ENCODE peak calls at places on chromosomes 13 and 19, in seven cellular contexts. One of them, this sample, is unnamed. For H3K27me3, the result is how much of the 10 kb centered on the place peaks cover.

GRCh38 chr13:38758278-38758677 is 71.4 kb downstream of the FREM2 start:
- DNase-seq in CD8-positive, alpha-beta T cell: no peak
- DNase-seq in aorta: no peak
- DNase-seq in cardiac muscle cell: no peak
- DNase-seq in colonic mucosa: no peak
- DNase-seq in left lung: no peak
- DNase-seq in transverse colon: no peak
- DNase-seq in this sample: no peak

GRCh38 chr13:59464926-59465325 is 698.8 kb downstream of the DIAPH3 start:
- DNase-seq in CD8-positive, alpha-beta T cell: no peak
- DNase-seq in aorta: no peak
- DNase-seq in cardiac muscle cell: no peak
- DNase-seq in colonic mucosa: no peak
- DNase-seq in left lung: no peak
- DNase-seq in transverse colon: no peak
- DNase-seq in this sample: no peak

GRCh38 chr13:50353651-50354415 is 338.6 kb downstream of the KCNRG start:
- DNase-seq in CD8-positive, alpha-beta T cell: no peak
- DNase-seq in aorta: no peak
- DNase-seq in cardiac muscle cell: peak
- DNase-seq in colonic mucosa: no peak
- DNase-seq in left lung: no peak
- DNase-seq in transverse colon: no peak
- DNase-seq in this sample: peak

GRCh38 chr19:23868630-23869029 is 46.1 kb upstream of the ZNF726 start:
- DNase-seq in CD8-positive, alpha-beta T cell: no peak
- DNase-seq in aorta: no peak
- DNase-seq in cardiac muscle cell: no peak
- DNase-seq in colonic mucosa: no peak
- DNase-seq in left lung: no peak
- DNase-seq in transverse colon: no peak
- DNase-seq in this sample: no peak

GRCh38 chr19:4474504-4475136 is 2.5 kb downstream of the HDGFL2 start:
- DNase-seq in CD8-positive, alpha-beta T cell: no peak
- DNase-seq in aorta: no peak
- DNase-seq in cardiac muscle cell: peak
- DNase-seq in colonic mucosa: no peak
- DNase-seq in left lung: no peak
- DNase-seq in transverse colon: no peak
- DNase-seq in this sample: no peak

GRCh38 chr19:4516199-4516938 is 1.9 kb downstream of the PLIN4 start:
- DNase-seq in CD8-positive, alpha-beta T cell: no peak
- DNase-seq in aorta: no peak
- DNase-seq in cardiac muscle cell: no peak
- DNase-seq in colonic mucosa: no peak
- DNase-seq in left lung: no peak
- DNase-seq in transverse colon: no peak
- DNase-seq in this sample: no peak

GRCh38 chr19:38139122-38139521 is 84.9 kb downstream of the DPF1 start:
- DNase-seq in CD8-positive, alpha-beta T cell: no peak
- DNase-seq in aorta: no peak
- DNase-seq in cardiac muscle cell: no peak
- DNase-seq in colonic mucosa: no peak
- DNase-seq in left lung: no peak
- DNase-seq in transverse colon: no peak
- DNase-seq in this sample: no peak

GRCh38 chr19:33397536-33398360 is 24.2 kb downstream of the CEBPG start:
- DNase-seq in CD8-positive, alpha-beta T cell: no peak
- DNase-seq in aorta: peak
- DNase-seq in cardiac muscle cell: no peak
- DNase-seq in colonic mucosa: no peak
- DNase-seq in left lung: peak
- DNase-seq in transverse colon: no peak
- DNase-seq in this sample: no peak

GRCh38 chr19:40407714-40408600 is 5.2 kb downstream of the PRX start:
- DNase-seq in CD8-positive, alpha-beta T cell: no peak
- DNase-seq in aorta: no peak
- DNase-seq in cardiac muscle cell: no peak
- DNase-seq in colonic mucosa: no peak
- DNase-seq in left lung: no peak
- DNase-seq in transverse colon: no peak
- DNase-seq in this sample: no peak

GRCh38 chr19:32287811-32288227 is 57.6 kb upstream of the ZNF507 start:
- DNase-seq in CD8-positive, alpha-beta T cell: no peak
- DNase-seq in aorta: peak
- DNase-seq in cardiac muscle cell: peak
- DNase-seq in colonic mucosa: peak
- DNase-seq in left lung: peak
- DNase-seq in transverse colon: peak
- DNase-seq in this sample: peak

GRCh38 chr19:42316223-42317211 is 3.4 kb downstream of the TMEM145 start:
- DNase-seq in CD8-positive, alpha-beta T cell: no peak
- DNase-seq in aorta: no peak
- DNase-seq in cardiac muscle cell: peak
- DNase-seq in colonic mucosa: no peak
- DNase-seq in left lung: peak
- DNase-seq in transverse colon: peak
- DNase-seq in this sample: no peak

GRCh38 chr13:28159057-28159456 is 20.7 kb downstream of the PAN3 start:
- DNase-seq in CD8-positive, alpha-beta T cell: no peak
- DNase-seq in aorta: no peak
- DNase-seq in cardiac muscle cell: no peak
- DNase-seq in colonic mucosa: no peak
- DNase-seq in left lung: no peak
- DNase-seq in transverse colon: no peak
- DNase-seq in this sample: no peak

GRCh38 chr19:19538767-19539166 is 702 bp downstream of the CILP2 start:
- DNase-seq in CD8-positive, alpha-beta T cell: no peak
- DNase-seq in aorta: no peak
- DNase-seq in cardiac muscle cell: peak
- DNase-seq in colonic mucosa: no peak
- DNase-seq in left lung: no peak
- DNase-seq in transverse colon: no peak
- DNase-seq in this sample: no peak

GRCh38 chr19:54606230-54606629 is 12.8 kb downstream of the LILRA1 start:
- DNase-seq in CD8-positive, alpha-beta T cell: no peak
- DNase-seq in aorta: no peak
- DNase-seq in cardiac muscle cell: no peak
- DNase-seq in colonic mucosa: no peak
- DNase-seq in left lung: no peak
- DNase-seq in transverse colon: no peak
- DNase-seq in this sample: no peak

GRCh38 chr19:46365561-46365960 is 18.7 kb downstream of the PPP5C start:
- DNase-seq in CD8-positive, alpha-beta T cell: no peak
- DNase-seq in aorta: peak
- DNase-seq in cardiac muscle cell: no peak
- DNase-seq in colonic mucosa: no peak
- DNase-seq in left lung: no peak
- DNase-seq in transverse colon: no peak
- DNase-seq in this sample: no peak

GRCh38 chr13:110338441-110339101 is 31.5 kb downstream of the COL4A2 start:
- DNase-seq in CD8-positive, alpha-beta T cell: no peak
- DNase-seq in aorta: no peak
- DNase-seq in cardiac muscle cell: peak
- DNase-seq in colonic mucosa: no peak
- DNase-seq in left lung: no peak
- DNase-seq in transverse colon: peak
- DNase-seq in this sample: no peak

GRCh38 chr19:41226053-41226873 is 7.2 kb downstream of the AXL start:
- DNase-seq in CD8-positive, alpha-beta T cell: peak
- DNase-seq in aorta: peak
- DNase-seq in cardiac muscle cell: peak
- DNase-seq in colonic mucosa: peak
- DNase-seq in left lung: peak
- DNase-seq in transverse colon: peak
- DNase-seq in this sample: peak

GRCh38 chr19:18418725-18419194 is 438 bp upstream of the SSBP4 start:
- DNase-seq in CD8-positive, alpha-beta T cell: no peak
- DNase-seq in aorta: peak
- DNase-seq in cardiac muscle cell: no peak
- DNase-seq in colonic mucosa: peak
- DNase-seq in left lung: no peak
- DNase-seq in transverse colon: peak
- DNase-seq in this sample: no peak

GRCh38 chr19:54230031-54230430 is 7.2 kb upstream of the LILRB3 start:
- DNase-seq in CD8-positive, alpha-beta T cell: no peak
- DNase-seq in aorta: no peak
- DNase-seq in cardiac muscle cell: no peak
- DNase-seq in colonic mucosa: no peak
- DNase-seq in left lung: peak
- DNase-seq in transverse colon: no peak
- DNase-seq in this sample: no peak

GRCh38 chr13:24459234-24459633 is 53.3 kb downstream of the PARP4 start:
- DNase-seq in CD8-positive, alpha-beta T cell: no peak
- DNase-seq in aorta: no peak
- DNase-seq in cardiac muscle cell: peak
- DNase-seq in colonic mucosa: no peak
- DNase-seq in left lung: no peak
- DNase-seq in transverse colon: no peak
- DNase-seq in this sample: peak

GRCh38 chr19:2426661-2427322 is 594 bp downstream of the TIMM13 start:
- DNase-seq in CD8-positive, alpha-beta T cell: peak
- DNase-seq in aorta: no peak
- DNase-seq in cardiac muscle cell: peak
- DNase-seq in colonic mucosa: peak
- DNase-seq in left lung: no peak
- DNase-seq in transverse colon: peak
- DNase-seq in this sample: no peak

GRCh38 chr19:45657520-45658163 is 10.4 kb upstream of the GIPR start:
- DNase-seq in CD8-positive, alpha-beta T cell: no peak
- DNase-seq in aorta: no peak
- DNase-seq in cardiac muscle cell: no peak
- DNase-seq in colonic mucosa: no peak
- DNase-seq in left lung: no peak
- DNase-seq in transverse colon: no peak
- DNase-seq in this sample: no peak

DNA sequence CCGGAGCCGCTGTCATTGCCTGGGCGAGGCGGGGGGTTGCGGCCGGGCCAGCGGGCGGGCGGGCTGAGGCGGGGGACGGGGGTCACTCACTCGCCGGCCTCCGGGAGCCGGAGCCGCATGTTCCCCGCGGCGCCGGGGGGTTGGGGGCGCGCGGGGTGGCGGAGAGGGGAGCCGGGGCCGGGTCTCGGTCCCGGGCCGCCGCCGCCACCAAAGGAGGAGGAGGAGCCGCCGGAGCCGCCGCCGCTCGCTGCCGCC is 149 bp downstream of the MED26 start:
- DNase-seq in CD8-positive, alpha-beta T cell: no peak
- DNase-seq in aorta: no peak
- DNase-seq in cardiac muscle cell: no peak
- DNase-seq in colonic mucosa: no peak
- DNase-seq in left lung: no peak
- DNase-seq in transverse colon: no peak
- DNase-seq in this sample: no peak
- H3K27ac ChIP-seq in CD8-positive, alpha-beta T cell: peak
- H3K27ac ChIP-seq in aorta: no peak
- H3K27ac ChIP-seq in cardiac muscle cell: peak
- H3K27ac ChIP-seq in colonic mucosa: peak
- H3K27ac ChIP-seq in left lung: peak
- H3K27ac ChIP-seq in transverse colon: peak
- H3K27ac ChIP-seq in this sample: no peak

DNA sequence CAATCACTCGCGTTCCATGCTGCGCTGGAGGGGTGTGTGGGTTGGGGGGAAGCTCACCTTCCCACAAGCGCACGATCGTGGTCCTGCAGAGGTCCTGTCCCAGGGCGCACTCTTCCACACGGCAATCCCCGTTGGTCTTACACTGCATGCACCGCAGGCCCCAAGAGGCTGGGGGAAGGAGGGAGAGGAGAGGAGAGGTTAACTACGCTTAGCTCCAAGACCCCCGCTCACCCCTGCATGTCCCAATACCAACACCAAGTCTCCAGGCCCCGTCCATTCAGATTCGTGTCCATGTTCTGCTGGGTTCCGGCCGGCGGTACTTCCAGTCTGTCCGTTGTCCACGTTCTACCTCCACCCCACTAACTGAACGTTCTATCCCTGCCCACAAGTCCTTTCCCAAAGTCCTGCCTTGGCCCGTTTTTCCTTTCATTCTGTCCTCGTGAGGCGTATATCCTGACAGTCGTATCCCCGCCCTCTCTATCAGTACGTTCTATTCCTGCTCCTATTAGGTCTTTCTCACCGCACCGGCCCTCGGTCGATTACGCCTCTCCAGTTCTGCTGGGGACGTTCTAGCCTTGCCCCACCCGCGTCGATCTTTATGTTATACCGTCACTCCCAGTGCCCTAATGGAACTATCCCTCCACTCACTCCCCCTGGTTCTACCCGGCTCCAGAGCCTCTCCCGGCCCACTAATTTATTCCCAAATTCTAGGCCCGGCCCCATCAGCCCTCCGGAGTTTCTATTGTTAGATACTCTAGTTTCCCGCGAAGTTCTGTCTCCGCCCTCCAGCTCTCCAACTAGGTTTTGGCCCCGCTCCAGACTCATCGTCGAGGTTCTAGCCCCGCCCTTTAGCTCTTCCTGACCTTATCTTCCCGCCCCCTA is 2.2 kb downstream of the PLAUR start:
- DNase-seq in CD8-positive, alpha-beta T cell: no peak
- DNase-seq in aorta: no peak
- DNase-seq in cardiac muscle cell: peak
- DNase-seq in colonic mucosa: peak
- DNase-seq in left lung: peak
- DNase-seq in transverse colon: peak
- DNase-seq in this sample: no peak
- H3K4me3 ChIP-seq in CD8-positive, alpha-beta T cell: peak
- H3K4me3 ChIP-seq in aorta: peak
- H3K4me3 ChIP-seq in cardiac muscle cell: peak
- H3K4me3 ChIP-seq in colonic mucosa: peak
- H3K4me3 ChIP-seq in left lung: peak
- H3K4me3 ChIP-seq in transverse colon: no peak
- H3K4me3 ChIP-seq in this sample: peak

DNA sequence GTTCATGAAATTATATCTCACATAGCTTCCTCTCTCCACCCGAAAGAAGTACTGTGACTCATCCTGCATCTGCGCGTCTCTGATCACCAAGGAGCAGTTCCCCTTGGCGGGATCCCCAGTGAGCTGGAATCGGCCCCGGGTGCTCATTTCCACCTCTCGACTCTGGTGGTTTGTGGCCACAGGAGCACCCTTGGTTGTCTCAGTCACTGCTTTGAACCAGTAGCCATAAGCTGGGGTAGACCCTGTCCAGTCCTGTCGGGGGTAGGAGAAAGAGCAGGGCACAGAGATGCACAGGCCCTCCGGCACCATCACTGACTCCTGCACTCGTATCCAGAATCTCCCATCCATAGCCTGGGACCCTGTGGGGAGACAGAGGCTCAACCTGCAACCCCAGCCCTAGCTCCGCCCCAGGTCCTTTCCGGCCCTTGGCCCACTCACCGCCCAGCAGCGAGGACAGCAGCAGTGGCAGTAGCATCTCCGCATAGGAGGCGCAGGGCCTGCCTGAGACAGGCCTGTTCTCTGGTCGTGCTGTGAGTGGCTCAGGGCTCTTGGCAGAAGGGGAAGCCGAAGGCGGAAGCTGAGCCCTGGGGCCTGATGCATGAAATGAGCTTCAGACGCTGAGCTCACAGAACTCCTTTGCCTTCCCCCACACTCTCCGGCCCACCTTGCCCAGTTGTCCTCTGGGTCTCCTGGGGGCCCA is at the start of gene SIGLEC10:
- DNase-seq in CD8-positive, alpha-beta T cell: no peak
- DNase-seq in aorta: peak
- DNase-seq in cardiac muscle cell: peak
- DNase-seq in colonic mucosa: no peak
- DNase-seq in left lung: peak
- DNase-seq in transverse colon: peak
- DNase-seq in this sample: no peak
- H3K27me3 ChIP-seq in CD8-positive, alpha-beta T cell: under half
- H3K27me3 ChIP-seq in aorta: under half
- H3K27me3 ChIP-seq in cardiac muscle cell: under half
- H3K27me3 ChIP-seq in colonic mucosa: under half
- H3K27me3 ChIP-seq in left lung: half or more
- H3K27me3 ChIP-seq in transverse colon: under half
- H3K27me3 ChIP-seq in this sample: under half

GRCh38 chr13:99355267-99356215 is 48.3 kb upstream of the GPR183 start:
- DNase-seq in CD8-positive, alpha-beta T cell: no peak
- DNase-seq in aorta: no peak
- DNase-seq in cardiac muscle cell: no peak
- DNase-seq in colonic mucosa: no peak
- DNase-seq in left lung: no peak
- DNase-seq in transverse colon: no peak
- DNase-seq in this sample: no peak
- H3K27ac ChIP-seq in CD8-positive, alpha-beta T cell: peak
- H3K27ac ChIP-seq in aorta: peak
- H3K27ac ChIP-seq in cardiac muscle cell: no peak
- H3K27ac ChIP-seq in colonic mucosa: peak
- H3K27ac ChIP-seq in left lung: peak
- H3K27ac ChIP-seq in transverse colon: peak
- H3K27ac ChIP-seq in this sample: peak